ENCODE peak calls at places on chromosome 19, in four cellular contexts. D, W, Y and R are unnamed samples.

GRCh38 chr19:310781-311496 is 19.7 kb upstream of the PLPP2 start:
- DNase-seq in D (no peak), W (no peak), Y (no peak), R (no peak)

GRCh38 chr19:10262771-10263170 is 8.1 kb upstream of the ICAM1 start:
- DNase-seq in D (no peak), W (no peak), Y (no peak), R (no peak)

GRCh38 chr19:43768273-43769050 is 12.3 kb downstream of the KCNN4 start:
- DNase-seq in D (no peak), W (no peak), Y (no peak), R (no peak)

GRCh38 chr19:48588670-48589399 is 17.7 kb upstream of the SPACA4 start:
- DNase-seq in D (peak; percentile 73), W (peak; percentile 88), Y (peak; percentile 95), R (peak; percentile 95)

GRCh38 chr19:1094978-1095701 is at the start of gene POLR2E:
- DNase-seq in D (peak; percentile 99), W (peak; percentile 94), Y (peak; percentile 92), R (peak; percentile 99)

GRCh38 chr19:29378543-29379105 is 147.2 kb upstream of the VSTM2B start:
- DNase-seq in D (no peak), W (no peak), Y (no peak), R (peak; percentile 16)

GRCh38 chr19:10501971-10502523 is 1.1 kb downstream of the KEAP1 start:
- DNase-seq in D (peak; percentile 66), W (no peak), Y (no peak), R (peak; percentile 87)

GRCh38 chr19:45999653-46000121 is 4.4 kb downstream of the CCDC61 start:
- DNase-seq in D (no peak), W (no peak), Y (peak; percentile 70), R (no peak)

GRCh38 chr19:21094347-21095025 is 12.5 kb downstream of the ZNF714 start:
- DNase-seq in D (no peak), W (no peak), Y (no peak), R (no peak)

GRCh38 chr19:42683917-42684513 is 56.3 kb downstream of the PSG3 start:
- DNase-seq in D (no peak), W (peak; percentile 28), Y (peak; percentile 48), R (no peak)

GRCh38 chr19:16325671-16326400 is 1.2 kb downstream of the KLF2 start:
- DNase-seq in D (no peak), W (no peak), Y (no peak), R (peak; percentile 85)

GRCh38 chr19:593055-593454 is 3.4 kb downstream of the HCN2 start:
- DNase-seq in D (no peak), W (no peak), Y (no peak), R (no peak)

GRCh38 chr19:56864443-56865125 is 24.1 kb upstream of the PEG3 start:
- DNase-seq in D (no peak), W (no peak), Y (no peak), R (no peak)

GRCh38 chr19:56869886-56870285 is 29.4 kb upstream of the PEG3 start:
- DNase-seq in D (no peak), W (no peak), Y (no peak), R (no peak)

GRCh38 chr19:56868446-56868845 is 27.9 kb upstream of the PEG3 start:
- DNase-seq in D (no peak), W (no peak), Y (no peak), R (no peak)

DNA sequence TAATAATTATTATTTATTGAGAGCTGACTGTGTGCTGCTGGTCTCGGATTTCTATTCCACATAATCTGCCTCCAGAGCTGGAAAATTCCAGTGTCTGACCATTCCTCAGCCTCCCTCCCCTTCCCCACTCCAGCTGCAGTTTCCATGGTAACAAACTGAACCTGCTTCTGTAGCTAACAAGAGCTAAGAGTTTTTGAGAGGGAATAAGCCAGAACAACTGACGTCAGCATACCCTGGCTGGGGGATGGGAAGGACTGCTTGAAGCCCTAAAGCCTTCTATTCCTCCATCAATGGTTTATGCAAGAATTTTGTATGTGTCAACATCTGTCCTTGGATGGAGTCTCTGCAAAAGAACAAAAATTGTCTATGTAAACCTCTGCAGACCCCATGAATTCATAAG is 26.0 kb upstream of the PEG3 start:
- DNase-seq in D (no peak), W (no peak), Y (no peak), R (no peak)
- H3K9me3 ChIP-seq in D (no peaks in the 10 kb centered on the region), W (peaks cover 47% of the 10 kb centered on the region), Y (peaks cover 2% of the 10 kb centered on the region), R (peaks cover 7% of the 10 kb centered on the region)

DNA sequence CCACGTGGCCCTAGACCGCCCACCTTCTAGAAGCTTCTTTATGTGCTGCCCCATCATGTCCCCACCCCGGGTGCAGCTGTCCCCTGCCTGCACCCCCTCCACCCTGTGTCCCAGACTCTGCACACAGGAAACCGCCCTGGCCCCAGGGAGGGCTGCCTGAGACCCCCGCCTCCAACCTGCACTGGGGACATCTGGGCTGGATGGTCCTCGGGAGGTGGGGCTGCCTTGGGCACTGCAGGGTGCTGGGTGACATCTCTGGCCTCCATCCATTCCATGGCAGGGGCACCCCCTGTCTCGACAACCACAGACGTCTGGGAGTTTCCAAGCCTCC is 17.8 kb upstream of the ZBTB7A start:
- DNase-seq in D (no peak), W (no peak), Y (no peak), R (no peak)
- H3K4me3 ChIP-seq in D (no peak overlapping the region), W (no peak overlapping the region), Y (no peak overlapping the region), R (no peak overlapping the region)

DNA sequence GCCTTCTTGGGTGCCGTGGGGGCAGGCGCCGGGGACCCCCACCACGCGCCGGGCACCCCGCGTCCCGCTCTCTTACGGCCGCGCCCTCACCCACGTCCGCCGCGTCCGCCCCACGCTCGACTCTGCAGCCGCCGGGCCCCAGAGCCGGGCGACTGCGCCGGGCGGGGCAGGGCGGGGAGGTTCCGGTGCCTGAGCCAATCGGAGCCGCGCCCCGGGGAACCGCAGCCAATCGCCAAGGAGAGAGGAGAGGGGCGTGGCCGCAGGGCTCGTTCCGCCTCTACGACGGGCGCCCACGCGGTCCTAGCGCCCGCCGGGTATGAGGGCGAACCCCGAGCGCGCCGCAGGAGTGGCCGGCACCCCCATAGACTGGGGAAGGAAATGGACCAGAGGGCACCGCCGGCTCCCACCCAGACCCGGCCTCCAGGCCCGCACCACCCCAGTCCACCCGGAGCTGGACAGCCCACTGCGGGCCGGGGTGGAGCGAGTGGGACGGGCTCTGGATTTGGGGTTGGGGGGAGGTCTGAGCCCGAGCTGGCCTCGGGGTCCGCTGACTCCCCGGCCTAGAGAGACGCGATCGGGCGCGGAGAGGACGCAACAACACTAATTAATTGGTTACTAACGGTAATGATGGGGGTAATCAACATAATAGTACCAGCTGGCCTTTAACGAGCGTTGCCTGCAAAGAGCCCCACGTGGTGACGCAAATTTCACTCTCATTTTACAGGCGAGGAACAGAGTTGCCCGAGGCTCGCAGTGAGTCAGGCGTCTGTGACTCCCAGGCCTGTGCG is at the start of gene MFSD12:
- DNase-seq in D (peak; percentile 93), W (peak; percentile 83), Y (peak; percentile 99), R (peak; percentile 98)
- TF ChIP-seq POLR2A in D (peak; percentile 94), W (peak; percentile 36), Y (peak; percentile 68), R (no peak)

GRCh38 chr19:58154287-58154678 is 3.7 kb upstream of the ZNF329 start:
- DNase-seq in D (no peak), W (no peak), Y (no peak), R (no peak)
- H3K9me3 ChIP-seq in D (no peaks in the 10 kb centered on the region), W (peaks cover 6% of the 10 kb centered on the region), Y (peaks cover 6% of the 10 kb centered on the region), R (no peaks in the 10 kb centered on the region)

GRCh38 chr19:38583219-38583984 is 34.4 kb downstream of the MAP4K1 start:
- DNase-seq in D (no peak), W (no peak), Y (no peak), R (no peak)

GRCh38 chr19:38583985-38584305 is 33.8 kb downstream of the MAP4K1 start:
- DNase-seq in D (no peak), W (no peak), Y (no peak), R (no peak)

GRCh38 chr19:38577826-38578225 is 39.9 kb downstream of the MAP4K1 start:
- DNase-seq in D (no peak), W (no peak), Y (no peak), R (no peak)

GRCh38 chr19:38580080-38580479 is 37.7 kb downstream of the MAP4K1 start:
- DNase-seq in D (no peak), W (no peak), Y (no peak), R (no peak)
- H3K4me3 ChIP-seq in D (no peak overlapping the region), W (no peak overlapping the region), Y (no peak overlapping the region), R (no peak overlapping the region)

DNA sequence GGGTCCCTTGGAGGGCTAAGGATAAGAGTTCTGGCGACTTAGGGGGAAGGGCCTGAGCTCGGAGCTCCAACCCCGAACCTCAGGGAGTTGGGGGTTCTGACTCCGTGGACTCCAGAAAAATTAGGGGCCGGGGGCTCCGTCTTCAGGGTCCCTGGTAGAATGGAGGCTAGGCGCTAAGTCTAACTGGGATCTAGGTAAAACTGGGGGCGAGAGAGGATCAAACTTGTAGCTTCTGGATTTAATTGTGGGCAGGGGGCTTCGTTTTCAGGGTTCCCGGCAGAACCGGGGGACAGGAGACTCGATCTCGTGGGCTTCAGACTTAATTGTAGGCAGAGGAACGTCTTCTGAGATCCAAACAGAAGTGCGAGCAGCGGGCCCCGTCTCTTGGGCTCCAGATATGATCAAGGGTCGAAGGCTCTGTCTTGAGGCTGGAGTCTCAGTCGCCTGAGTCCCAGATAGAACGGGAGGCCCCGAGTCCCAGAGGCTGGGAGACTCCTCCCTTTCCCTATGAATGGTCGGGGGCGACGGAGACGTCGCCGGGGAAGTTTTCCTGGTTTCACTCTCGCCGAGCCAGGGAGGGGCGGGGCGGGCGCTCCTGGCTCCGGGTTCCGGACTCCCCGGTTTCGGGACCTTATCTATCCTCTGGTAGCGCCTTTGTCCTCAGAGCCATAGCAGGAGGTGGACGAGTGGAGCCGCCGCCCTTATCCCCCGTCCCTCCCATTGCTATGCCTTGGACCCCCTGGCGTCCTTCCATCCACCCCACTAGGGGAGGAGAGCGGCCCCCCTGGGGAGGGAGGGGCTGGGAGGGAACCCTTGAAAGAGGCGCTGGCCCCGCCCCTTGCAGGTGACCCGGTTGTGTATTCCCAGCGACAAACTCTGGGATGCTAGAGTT is 1.3 kb downstream of the NECTIN2 start:
- DNase-seq in D (no peak), W (peak; percentile 8), Y (peak; percentile 58), R (peak; percentile 89)
- TF ChIP-seq POLR2A in D (peak; percentile 75), W (no peak), Y (peak; percentile 24), R (peak; percentile 58)

DNA sequence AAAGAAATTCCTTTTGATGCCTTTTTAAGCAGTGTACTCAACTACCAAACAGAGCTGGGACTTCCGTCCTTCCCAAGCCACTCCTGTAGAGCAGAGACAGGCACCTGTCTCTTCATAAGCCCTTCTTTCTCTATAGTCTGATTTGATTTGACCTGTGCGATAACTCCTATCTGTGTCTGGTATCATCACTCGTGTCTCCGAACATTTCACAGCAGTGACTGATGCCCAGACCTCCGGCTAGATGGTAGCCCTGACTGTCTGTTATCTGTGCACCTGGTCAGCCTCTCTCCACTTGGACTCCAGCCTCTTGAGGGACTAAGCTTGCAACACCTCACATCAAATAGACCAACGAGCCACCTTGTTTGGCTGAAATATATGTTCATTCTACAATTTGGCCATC is 316.2 kb upstream of the ZNF507 start:
- DNase-seq in D (no peak), W (no peak), Y (no peak), R (no peak)
- H3K9me3 ChIP-seq in D (no peaks in the 10 kb centered on the region), W (peaks cover 42% of the 10 kb centered on the region), Y (no peaks in the 10 kb centered on the region), R (no peaks in the 10 kb centered on the region)